ENCODE peak calls at places on chromosome X, in ten cellular contexts. H, P, R, D, F, X, O, M, K and B are unnamed samples.

GRCh38 chrX:39969099-39969825 is 128.5 kb downstream of the BCOR start:
- DNase-seq in H (no peak), P (peak), R (no peak), D (peak), F (no peak), X (no peak), O (no peak), M (no peak), K (no peak), B (no peak)

GRCh38 chrX:134580947-134581346 is 77.3 kb downstream of the PLAC1 start:
- DNase-seq in H (no peak), P (no peak), R (no peak), D (no peak), F (no peak), X (peak), O (no peak), M (no peak), K (no peak), B (no peak)

GRCh38 chrX:100995469-100995868 is 26.0 kb downstream of the ARL13A start:
- DNase-seq in H (no peak), P (no peak), R (no peak), D (no peak), F (no peak), X (peak), O (no peak), M (no peak), K (no peak), B (no peak)

GRCh38 chrX:47232803-47233332 is at the start of gene USP11:
- DNase-seq in H (no peak), P (peak), R (peak), D (peak), F (no peak), X (peak), O (peak), M (peak), K (no peak), B (peak)

GRCh38 chrX:30141966-30142365 is 73.4 kb upstream of the MAGEB2 start:
- DNase-seq in H (peak), P (peak), R (no peak), D (no peak), F (no peak), X (peak), O (no peak), M (no peak), K (no peak), B (peak)

GRCh38 chrX:13598877-13599276 is 29.5 kb downstream of the EGFL6 start:
- DNase-seq in H (no peak), P (peak), R (no peak), D (no peak), F (no peak), X (peak), O (no peak), M (no peak), K (no peak), B (no peak)

GRCh38 chrX:105765691-105766090 is 56.6 kb upstream of the NRK start:
- DNase-seq in H (no peak), P (no peak), R (no peak), D (no peak), F (no peak), X (no peak), O (no peak), M (no peak), K (no peak), B (no peak)

GRCh38 chrX:2829066-2829430 is 318 bp downstream of the GYG2 start:
- DNase-seq in H (peak), P (no peak), R (no peak), D (no peak), F (no peak), X (no peak), O (no peak), M (no peak), K (no peak), B (no peak)

GRCh38 chrX:100381613-100382012 is 28.5 kb downstream of the PCDH19 start:
- DNase-seq in H (no peak), P (no peak), R (no peak), D (no peak), F (no peak), X (peak), O (no peak), M (no peak), K (no peak), B (no peak)

GRCh38 chrX:115625577-115626301 is 64.8 kb downstream of the PLS3 start:
- DNase-seq in H (no peak), P (no peak), R (no peak), D (no peak), F (no peak), X (peak), O (no peak), M (no peak), K (no peak), B (no peak)

GRCh38 chrX:128335671-128336070 is 283.5 kb upstream of the ACTRT1 start:
- DNase-seq in H (no peak), P (no peak), R (no peak), D (no peak), F (no peak), X (no peak), O (no peak), M (no peak), K (no peak), B (no peak)

GRCh38 chrX:56397636-56398035 is 165.5 kb downstream of the KLF8 start:
- DNase-seq in H (no peak), P (no peak), R (no peak), D (no peak), F (no peak), X (no peak), O (no peak), M (no peak), K (no peak), B (no peak)

GRCh38 chrX:70476166-70476933 is 31.7 kb downstream of the DLG3 start:
- DNase-seq in H (no peak), P (no peak), R (no peak), D (no peak), F (no peak), X (no peak), O (no peak), M (no peak), K (no peak), B (no peak)

GRCh38 chrX:111409326-111409725 is 2.7 kb downstream of the DCX start:
- DNase-seq in H (no peak), P (no peak), R (no peak), D (no peak), F (no peak), X (no peak), O (no peak), M (no peak), K (no peak), B (no peak)

GRCh38 chrX:95889279-95889678 is 795.4 kb upstream of the DIAPH2 start:
- DNase-seq in H (no peak), P (no peak), R (no peak), D (no peak), F (no peak), X (no peak), O (no peak), M (no peak), K (no peak), B (no peak)